ENCODE peak calls at places on chromosomes 1 and 21, in seven cellular contexts. Q is H9, W is mesendoderm, H is H1, Z is mesenchymal stem cell, J is IMR-90, S is trophoblast cell. P is an unnamed sample.

GRCh38 chr1:174875306-174875705 is 124.4 kb upstream of the CACYBP start:
- DNase-seq in Q (peak), W (peak), H (no peak), Z (no peak), J (no peak), S (peak), P (no peak)

GRCh38 chr1:84892657-84893618 is at the start of gene LPAR3:
- DNase-seq in Q (peak), W (peak), H (peak), Z (peak), J (no peak), S (no peak), P (peak)

GRCh38 chr1:55938861-55939260 is 640.5 kb downstream of the PLPP3 start:
- DNase-seq in Q (no peak), W (no peak), H (no peak), Z (no peak), J (no peak), S (no peak), P (no peak)

GRCh38 chr1:231806623-231807470 is 180.3 kb downstream of the DISC1 start:
- DNase-seq in Q (peak), W (peak), H (peak), Z (no peak), J (peak), S (peak), P (peak)

GRCh38 chr21:39456665-39457064 is 4.9 kb downstream of the SH3BGR start:
- DNase-seq in Q (no peak), W (no peak), H (no peak), Z (peak), J (no peak), S (no peak), P (no peak)

GRCh38 chr1:178806665-178807300 is 64.1 kb downstream of the ANGPTL1 start:
- DNase-seq in Q (no peak), W (no peak), H (no peak), Z (no peak), J (no peak), S (no peak), P (no peak)

GRCh38 chr21:18249542-18250152 is 5.0 kb downstream of the CHODL start:
- DNase-seq in Q (no peak), W (peak), H (no peak), Z (peak), J (no peak), S (no peak), P (no peak)

GRCh38 chr1:41005876-41006275 is 15.6 kb downstream of the SLFNL1 start:
- DNase-seq in Q (no peak), W (no peak), H (no peak), Z (no peak), J (no peak), S (no peak), P (no peak)

GRCh38 chr1:217009376-217009775 is 286.1 kb upstream of the ESRRG start:
- DNase-seq in Q (no peak), W (no peak), H (no peak), Z (no peak), J (no peak), S (no peak), P (no peak)

GRCh38 chr1:81463889-81464288 is 336.8 kb upstream of the ADGRL2 start:
- DNase-seq in Q (no peak), W (no peak), H (no peak), Z (peak), J (no peak), S (no peak), P (no peak)

GRCh38 chr1:40313329-40313957 is 3.6 kb downstream of the COL9A2 start:
- DNase-seq in Q (no peak), W (no peak), H (no peak), Z (peak), J (no peak), S (no peak), P (no peak)

GRCh38 chr21:42983102-42983501 is 8.7 kb downstream of the PKNOX1 start:
- DNase-seq in Q (no peak), W (peak), H (no peak), Z (no peak), J (peak), S (no peak), P (no peak)

GRCh38 chr1:181257117-181257516 is 168.6 kb downstream of the IER5 start:
- DNase-seq in Q (no peak), W (no peak), H (no peak), Z (no peak), J (no peak), S (no peak), P (no peak)

GRCh38 chr1:25898223-25899015 is 7.8 kb downstream of the STMN1 start:
- DNase-seq in Q (no peak), W (no peak), H (no peak), Z (no peak), J (no peak), S (no peak), P (no peak)

GRCh38 chr21:42666023-42666747 is 12.8 kb downstream of the PDE9A start:
- DNase-seq in Q (peak), W (peak), H (peak), Z (no peak), J (no peak), S (no peak), P (no peak)

GRCh38 chr1:1621173-1621661 is 5.9 kb downstream of the MIB2 start:
- DNase-seq in Q (no peak), W (no peak), H (no peak), Z (no peak), J (no peak), S (no peak), P (no peak)

GRCh38 chr1:72670902-72671301 is 388.6 kb upstream of the NEGR1 start:
- DNase-seq in Q (no peak), W (peak), H (no peak), Z (no peak), J (no peak), S (no peak), P (peak)

GRCh38 chr1:93907718-93908117 is 1.5 kb downstream of the GCLM start:
- DNase-seq in Q (no peak), W (no peak), H (no peak), Z (peak), J (peak), S (no peak), P (no peak)

GRCh38 chr1:186189156-186189555 is 185.9 kb downstream of the TPR start:
- DNase-seq in Q (no peak), W (no peak), H (no peak), Z (no peak), J (no peak), S (no peak), P (no peak)

GRCh38 chr1:24900486-24900849 is 29.6 kb downstream of the RUNX3 start:
- DNase-seq in Q (no peak), W (no peak), H (peak), Z (no peak), J (no peak), S (no peak), P (no peak)

GRCh38 chr1:205141236-205142104 is 19.7 kb upstream of the RBBP5 start:
- DNase-seq in Q (peak), W (peak), H (peak), Z (peak), J (peak), S (peak), P (peak)

GRCh38 chr1:67760030-67760821 is 73.0 kb downstream of the GNG12 start:
- DNase-seq in Q (peak), W (peak), H (peak), Z (peak), J (peak), S (peak), P (peak)

GRCh38 chr1:198681247-198681646 is 42.4 kb downstream of the PTPRC start:
- DNase-seq in Q (no peak), W (no peak), H (no peak), Z (peak), J (peak), S (no peak), P (no peak)

GRCh38 chr1:201320168-201320842 is 37.0 kb downstream of the PKP1 start:
- DNase-seq in Q (no peak), W (no peak), H (no peak), Z (no peak), J (no peak), S (no peak), P (no peak)

GRCh38 chr1:157960773-157961172 is 32.7 kb upstream of the KIRREL1 start:
- DNase-seq in Q (no peak), W (no peak), H (no peak), Z (no peak), J (no peak), S (no peak), P (no peak)

GRCh38 chr1:2269922-2270259 is 41.8 kb downstream of the SKI start:
- DNase-seq in Q (no peak), W (no peak), H (no peak), Z (no peak), J (no peak), S (no peak), P (no peak)

GRCh38 chr1:216559359-216559758 is 136.1 kb upstream of the USH2A start:
- DNase-seq in Q (no peak), W (no peak), H (no peak), Z (no peak), J (no peak), S (no peak), P (no peak)

GRCh38 chr21:44407493-44407892 is 47.8 kb upstream of the LRRC3 start:
- DNase-seq in Q (no peak), W (no peak), H (no peak), Z (no peak), J (no peak), S (no peak), P (no peak)

GRCh38 chr1:197198911-197199310 is 52.4 kb upstream of the ASPM start:
- DNase-seq in Q (no peak), W (no peak), H (no peak), Z (no peak), J (no peak), S (no peak), P (no peak)

GRCh38 chr1:7531562-7532340 is 239.3 kb upstream of the VAMP3 start:
- DNase-seq in Q (no peak), W (no peak), H (no peak), Z (no peak), J (no peak), S (no peak), P (no peak)

GRCh38 chr1:151553659-151554058 is 13.6 kb downstream of the TUFT1 start:
- DNase-seq in Q (no peak), W (no peak), H (no peak), Z (peak), J (peak), S (no peak), P (no peak)

GRCh38 chr1:55534565-55535091 is 319.5 kb upstream of the USP24 start:
- DNase-seq in Q (no peak), W (no peak), H (no peak), Z (no peak), J (no peak), S (no peak), P (no peak)

DNA sequence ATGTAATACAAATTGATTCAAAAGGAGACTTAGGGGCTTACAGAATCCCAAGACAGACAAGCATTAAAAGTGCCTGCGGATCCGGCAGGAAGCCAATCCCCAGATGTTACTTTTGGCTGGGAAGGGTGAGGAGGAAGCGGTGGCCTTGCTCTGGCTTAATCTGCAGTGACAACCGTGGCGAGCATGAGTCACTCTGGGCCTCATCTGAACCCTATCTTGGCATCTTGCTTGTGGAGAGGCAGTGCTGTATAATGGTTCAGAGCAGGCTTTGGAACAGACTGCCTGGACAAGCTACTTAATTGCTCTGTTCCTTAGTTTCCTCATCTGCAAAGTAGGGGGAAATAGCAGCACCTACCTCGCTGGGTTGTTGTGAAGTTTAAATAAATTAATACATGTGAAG is 74.1 kb downstream of the XCL2 start:
- DNase-seq in Q (no peak), W (peak), H (no peak), Z (peak), J (peak), S (no peak), P (no peak)
- H3K23ac ChIP-seq in Q (no peak), W (no peak), H (no peak), Z (no peak), J (no peak), S (no peak), P (no peak)

GRCh38 chr1:241520080-241520465 is 518 bp upstream of the FH start:
- DNase-seq in Q (no peak), W (no peak), H (no peak), Z (no peak), J (no peak), S (no peak), P (no peak)
- H3K9ac ChIP-seq in Q (no peak), W (no peak), H (no peak), Z (peak), J (no peak), S (no peak), P (no peak)

GRCh38 chr1:64570267-64570666 is 100.3 kb downstream of the CACHD1 start:
- DNase-seq in Q (no peak), W (no peak), H (no peak), Z (no peak), J (no peak), S (no peak), P (no peak)

GRCh38 chr1:64574301-64574700 is 104.4 kb downstream of the CACHD1 start:
- DNase-seq in Q (no peak), W (no peak), H (no peak), Z (no peak), J (peak), S (no peak), P (no peak)

GRCh38 chr1:64569376-64569775 is 99.4 kb downstream of the CACHD1 start:
- DNase-seq in Q (no peak), W (no peak), H (no peak), Z (no peak), J (no peak), S (no peak), P (no peak)

GRCh38 chr1:64572222-64572900 is 102.4 kb downstream of the CACHD1 start:
- DNase-seq in Q (peak), W (no peak), H (no peak), Z (no peak), J (no peak), S (no peak), P (no peak)
- H3K18ac ChIP-seq in Q (no peak), W (no peak), H (peak), Z (no peak), J (no peak), S (no peak), P (no peak)

DNA sequence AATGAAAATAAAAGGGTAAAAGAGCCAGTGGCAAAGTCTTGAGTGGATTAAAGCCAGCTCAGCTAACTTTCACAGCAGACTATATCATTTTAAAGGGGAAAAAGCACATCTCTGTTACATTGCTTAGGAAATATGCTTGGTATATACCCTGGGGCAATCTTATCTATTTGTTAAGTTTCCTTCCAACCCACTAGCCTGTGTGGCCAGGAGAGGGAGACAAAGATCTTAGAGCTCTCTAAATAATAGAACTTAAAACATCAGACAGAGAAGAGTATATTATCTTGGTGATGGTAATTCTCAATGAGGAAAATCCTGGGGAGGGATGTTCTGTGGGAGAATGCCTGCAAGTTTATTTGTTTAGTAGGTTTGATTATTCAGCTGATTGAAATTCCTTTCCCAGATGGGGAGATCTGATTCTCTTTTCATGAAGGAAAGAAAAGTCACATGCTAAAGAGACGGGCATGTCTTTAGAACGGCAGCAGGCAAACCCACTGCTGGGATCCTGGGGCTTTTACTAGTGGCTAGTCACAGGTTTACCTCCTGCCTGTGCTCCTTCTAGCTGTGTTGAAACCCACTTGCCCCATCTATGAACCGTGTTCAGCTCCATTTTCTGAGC is 3.6 kb downstream of the KCNE2 start:
- DNase-seq in Q (peak), W (peak), H (peak), Z (peak), J (peak), S (peak), P (no peak)
- H3K23ac ChIP-seq in Q (no peak), W (peak), H (no peak), Z (no peak), J (no peak), S (no peak), P (no peak)